ENCODE peak calls at places on chromosomes 2 and 18, in ten cellular contexts. M, F, U, H, N, V, G, Q, A and T are unnamed samples.

GRCh38 chr2:156083707-156084494 is 248.6 kb downstream of the NR4A2 start:
- DNase-seq in N (no peak), V (peak), G (peak), M (no peak), A (no peak), U (no peak), F (no peak), Q (no peak), H (no peak), T (no peak)

GRCh38 chr2:151334082-151334815 is 23.1 kb upstream of the TNFAIP6 start:
- DNase-seq in Q (no peak), U (no peak), N (no peak), M (no peak), G (no peak), V (no peak), A (no peak), F (no peak), H (no peak), T (no peak)

GRCh38 chr2:66478729-66479316 is 43.9 kb downstream of the MEIS1 start:
- DNase-seq in U (no peak), A (no peak), N (no peak), G (no peak), Q (no peak), V (no peak), M (no peak), H (no peak), F (no peak), T (no peak)

GRCh38 chr2:20050712-20051517 is 513 bp downstream of the LAPTM4A start:
- DNase-seq in U (peak), A (peak), N (no peak), G (peak), H (peak), F (peak), V (no peak), Q (peak), M (peak), T (no peak)

GRCh38 chr2:192473331-192473730 is 278.6 kb upstream of the TMEFF2 start:
- DNase-seq in N (no peak), M (no peak), G (no peak), H (no peak), V (no peak), A (no peak), F (no peak), U (no peak), Q (no peak), T (no peak)

GRCh38 chr2:169755083-169755870 is 21.6 kb downstream of the KLHL23 start:
- DNase-seq in Q (no peak), A (no peak), F (no peak), G (no peak), V (no peak), H (no peak), M (no peak), N (no peak), U (no peak), T (no peak)

GRCh38 chr2:118670868-118671267 is 176.6 kb downstream of the EN1 start:
- DNase-seq in U (no peak), H (no peak), F (no peak), A (no peak), V (no peak), M (no peak), G (no peak), N (no peak), Q (no peak), T (no peak)

GRCh38 chr18:32730620-32731021 is 42.2 kb downstream of the KLHL14 start:
- DNase-seq in Q (no peak), M (no peak), A (peak), U (no peak), V (no peak), G (no peak), N (no peak), F (no peak), H (no peak), T (no peak)

GRCh38 chr2:65025453-65026128 is 30.6 kb upstream of the CEP68 start:
- DNase-seq in H (no peak), U (no peak), A (no peak), G (no peak), Q (no peak), V (no peak), F (no peak), M (no peak), N (no peak), T (no peak)

GRCh38 chr2:211737282-211737681 is 801.3 kb downstream of the ERBB4 start:
- DNase-seq in G (no peak), N (no peak), A (no peak), Q (no peak), M (no peak), H (no peak), F (no peak), U (no peak), V (no peak), T (no peak)

GRCh38 chr2:147255812-147256211 is 589.0 kb upstream of the ACVR2A start:
- DNase-seq in Q (no peak), N (no peak), U (no peak), V (no peak), F (no peak), G (no peak), H (no peak), M (peak), A (no peak), T (no peak)

GRCh38 chr2:233118601-233119000 is 58.5 kb downstream of the INPP5D start:
- DNase-seq in G (no peak), V (no peak), A (no peak), Q (no peak), F (peak), N (no peak), M (no peak), H (no peak), U (no peak), T (no peak)

DNA sequence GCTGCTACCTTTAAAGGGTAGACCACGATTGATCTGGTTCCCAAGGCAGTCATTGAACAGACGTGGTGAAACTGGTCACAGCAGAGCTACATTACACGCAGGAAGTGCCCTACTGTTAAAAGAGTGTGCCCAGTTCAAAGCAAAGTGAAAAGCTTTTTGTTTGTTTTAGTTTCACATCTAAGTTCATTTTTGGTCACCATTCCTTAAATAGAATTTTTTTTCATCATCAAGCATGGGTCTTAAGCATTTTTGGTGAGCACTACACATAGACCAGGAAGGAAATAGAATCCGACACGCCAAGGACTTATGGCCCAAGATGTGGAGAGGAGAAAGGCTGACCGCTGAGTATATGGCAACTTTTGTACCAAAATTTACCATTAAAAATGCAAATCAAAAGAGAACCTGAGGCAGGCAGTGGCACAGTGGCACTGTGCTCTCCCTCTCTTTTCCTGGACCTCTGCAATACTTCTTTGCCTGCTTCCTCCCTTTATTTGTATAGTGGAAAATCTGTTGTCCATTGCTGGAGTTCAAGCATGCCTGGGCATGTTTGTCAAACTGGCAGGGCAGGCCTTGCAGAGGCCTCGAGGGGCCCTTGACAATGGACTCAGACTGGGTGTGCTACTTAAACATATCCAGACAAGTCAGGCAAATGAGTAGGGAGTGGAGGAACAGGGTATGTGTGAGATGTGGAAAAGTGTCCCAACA is 42.6 kb upstream of the HNRNPA3 start:
- DNase-seq in A (no peak), F (no peak), G (no peak), Q (peak), H (peak), N (peak), M (no peak), U (no peak), V (no peak), T (no peak)
- TF ChIP-seq POLR2AphosphoS5 in A (no peak), F (no peak), G (no peak), Q (no peak), H (no peak), N (no peak), M (no peak), U (no peak), V (no peak), T (no peak)

GRCh38 chr2:46471002-46471583 is 8.3 kb upstream of the TMEM247 start:
- DNase-seq in F (no peak), G (no peak), A (no peak), M (no peak), U (no peak), V (no peak), Q (no peak), H (no peak), N (no peak), T (no peak)
- TF ChIP-seq POLR2AphosphoS5 in F (no peak), G (no peak), A (no peak), M (no peak), U (no peak), V (no peak), Q (no peak), H (no peak), N (no peak), T (no peak)

GRCh38 chr2:84857566-84857965 is 23.3 kb downstream of the TRABD2A start:
- DNase-seq in G (no peak), M (no peak), V (no peak), N (no peak), U (no peak), A (no peak), F (no peak), H (no peak), Q (no peak), T (no peak)
- TF ChIP-seq POLR2AphosphoS5 in G (no peak), M (no peak), V (no peak), N (no peak), U (no peak), A (no peak), F (no peak), H (no peak), Q (no peak), T (no peak)

GRCh38 chr2:235768606-235769005 is 274.8 kb downstream of the AGAP1 start:
- DNase-seq in U (no peak), V (no peak), H (no peak), A (no peak), N (no peak), M (no peak), G (no peak), F (peak), Q (no peak), T (no peak)

GRCh38 chr2:235766206-235766794 is 272.5 kb downstream of the AGAP1 start:
- DNase-seq in A (peak), U (peak), F (peak), M (peak), G (peak), Q (no peak), H (no peak), V (peak), N (peak), T (no peak)

GRCh38 chr2:235762832-235763598 is 269.2 kb downstream of the AGAP1 start:
- DNase-seq in V (no peak), N (no peak), Q (no peak), M (no peak), A (no peak), G (no peak), F (no peak), U (no peak), H (no peak), T (no peak)

GRCh38 chr2:235763816-235764215 is 270.0 kb downstream of the AGAP1 start:
- DNase-seq in G (no peak), A (no peak), V (no peak), M (no peak), Q (no peak), F (peak), N (no peak), H (no peak), U (no peak), T (no peak)

DNA sequence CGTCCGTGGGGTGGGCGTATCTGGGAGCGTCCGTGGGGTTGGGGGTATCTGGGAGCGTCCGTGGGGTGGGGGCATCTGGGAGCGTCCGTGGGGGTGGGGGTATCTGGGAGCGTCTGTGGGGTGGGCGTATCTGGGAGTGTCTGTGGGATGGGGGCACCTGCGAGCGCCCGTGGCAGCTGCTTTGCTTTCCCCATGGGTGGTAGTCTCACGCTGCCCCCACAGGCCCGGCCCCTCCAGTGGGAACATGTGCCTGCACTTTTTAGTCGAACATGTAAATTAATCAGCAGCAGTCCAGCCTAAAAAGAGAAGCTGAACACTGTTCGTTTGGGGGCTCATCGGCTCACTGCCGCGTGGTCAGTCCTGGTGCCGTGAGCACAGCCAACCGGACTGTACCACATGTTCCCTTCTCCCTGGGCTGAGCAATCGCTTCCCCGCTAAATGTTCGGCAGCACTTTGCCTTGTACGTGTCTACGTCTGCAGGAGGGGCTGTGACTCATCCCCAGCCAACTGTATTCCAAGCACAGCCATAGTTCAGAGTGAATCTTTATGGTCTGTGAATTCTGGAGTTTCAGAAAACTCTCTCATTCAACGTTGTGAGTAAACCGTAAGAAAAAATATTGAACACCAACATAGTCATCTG is 271.5 kb downstream of the AGAP1 start:
- DNase-seq in H (no peak), M (no peak), F (peak), Q (no peak), A (peak), G (no peak), V (peak), U (no peak), N (no peak), T (no peak)
- TF ChIP-seq POLR2AphosphoS5 in H (peak), M (no peak), F (no peak), Q (no peak), A (no peak), G (no peak), V (no peak), U (no peak), N (no peak), T (no peak)

GRCh38 chr2:32423536-32423935 is 66.7 kb downstream of the BIRC6 start:
- DNase-seq in A (no peak), V (no peak), F (no peak), N (no peak), M (no peak), H (no peak), Q (no peak), U (no peak), G (no peak), T (no peak)

GRCh38 chr2:32427672-32428622 is 71.1 kb downstream of the BIRC6 start:
- DNase-seq in H (no peak), M (no peak), Q (no peak), G (no peak), F (no peak), A (no peak), U (no peak), V (no peak), N (no peak), T (no peak)

GRCh38 chr2:32425719-32426141 is 68.9 kb downstream of the BIRC6 start:
- DNase-seq in H (no peak), N (no peak), Q (no peak), V (no peak), U (peak), A (no peak), G (no peak), M (no peak), F (no peak), T (no peak)

GRCh38 chr2:32422133-32422532 is 65.3 kb downstream of the BIRC6 start:
- DNase-seq in Q (no peak), G (no peak), N (no peak), M (no peak), U (no peak), F (no peak), A (no peak), H (no peak), V (no peak), T (no peak)

GRCh38 chr2:32424739-32425138 is 67.9 kb downstream of the BIRC6 start:
- DNase-seq in A (no peak), M (no peak), Q (no peak), F (no peak), V (no peak), G (no peak), N (no peak), H (no peak), U (no peak), T (no peak)
- TF ChIP-seq POLR2AphosphoS5 in A (no peak), M (no peak), Q (no peak), F (no peak), V (no peak), G (no peak), N (no peak), H (no peak), U (no peak), T (no peak)

GRCh38 chr2:206824993-206825392 is 59.6 kb downstream of the FASTKD2 start:
- DNase-seq in F (no peak), G (no peak), A (no peak), H (no peak), V (no peak), M (no peak), U (no peak), Q (no peak), N (no peak), T (no peak)

GRCh38 chr2:206824219-206824618 is 58.8 kb downstream of the FASTKD2 start:
- DNase-seq in U (no peak), N (no peak), Q (no peak), M (no peak), H (no peak), V (no peak), G (no peak), A (no peak), F (no peak), T (no peak)

GRCh38 chr2:206820755-206821154 is 55.3 kb downstream of the FASTKD2 start:
- DNase-seq in U (no peak), V (no peak), H (no peak), M (no peak), F (no peak), A (no peak), Q (no peak), G (no peak), N (no peak), T (no peak)

DNA sequence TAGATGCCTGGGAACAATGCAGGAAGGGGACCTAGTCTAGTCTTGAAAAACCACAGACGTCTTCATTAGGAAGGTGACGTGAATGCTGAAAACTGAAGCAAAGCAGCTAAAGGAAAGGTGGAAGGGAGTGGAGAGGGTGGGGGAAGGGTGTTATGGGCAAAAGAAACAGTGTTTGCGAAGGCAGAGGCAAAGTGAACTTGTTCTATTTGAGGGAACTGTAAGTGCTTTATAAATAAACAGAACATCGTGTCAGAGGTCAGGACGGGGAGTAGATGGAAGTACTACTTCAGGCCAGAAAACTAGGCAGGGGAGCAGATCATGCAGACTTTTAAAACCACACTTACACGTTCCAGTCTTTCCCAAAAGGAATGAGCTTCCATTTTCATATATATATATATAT is 57.8 kb downstream of the FASTKD2 start:
- DNase-seq in G (no peak), F (peak), A (no peak), H (no peak), N (no peak), M (no peak), Q (peak), U (no peak), V (no peak), T (no peak)
- TF ChIP-seq POLR2AphosphoS5 in G (peak), F (peak), A (no peak), H (no peak), N (no peak), M (peak), Q (no peak), U (no peak), V (no peak), T (peak)